ENCODE peak calls at places on chromosomes 5 and 9, in seven cellular contexts. D, M, Y, K, T, J and N are unnamed samples.

GRCh38 chr5:64451551-64451950 is 54.3 kb upstream of the RGS7BP start:
- DNase-seq in T (no peak), D (no peak), K (no peak), M (no peak), Y (no peak), J (no peak), N (no peak)

GRCh38 chr9:136152543-136152866 is 33.8 kb upstream of the TMEM250 start:
- DNase-seq in J (no peak), K (no peak), T (no peak), Y (no peak), M (no peak), D (no peak), N (no peak)

GRCh38 chr9:77063645-77064285 is 44.3 kb downstream of the FOXB2 start:
- DNase-seq in K (peak; percentile 26), D (no peak), Y (peak; percentile 40), J (no peak), M (no peak), T (no peak), N (no peak)

GRCh38 chr5:168420461-168420860 is 65.8 kb upstream of the RARS1 start:
- DNase-seq in D (no peak), M (no peak), Y (no peak), J (no peak), T (no peak), K (no peak), N (no peak)

GRCh38 chr5:104942735-104943134 is 1380.1 kb upstream of the NUDT12 start:
- DNase-seq in K (no peak), T (no peak), D (no peak), J (no peak), Y (no peak), M (no peak), N (no peak)

GRCh38 chr9:37374892-37375291 is 47.6 kb upstream of the GRHPR start:
- DNase-seq in Y (no peak), K (no peak), T (no peak), D (no peak), J (no peak), M (peak; percentile 26), N (no peak)

GRCh38 chr9:130825051-130825651 is 9.9 kb upstream of the ABL1 start:
- DNase-seq in D (no peak), T (no peak), K (peak; percentile 54), Y (peak; percentile 73), J (no peak), M (peak; percentile 88), N (no peak)

GRCh38 chr5:179309383-179309670 is 35.9 kb downstream of the ADAMTS2 start:
- DNase-seq in Y (no peak), J (no peak), M (no peak), D (no peak), K (no peak), T (no peak), N (no peak)

GRCh38 chr9:8234286-8234819 is 434.8 kb upstream of the DMAC1 start:
- DNase-seq in Y (no peak), J (no peak), D (no peak), M (no peak), K (no peak), T (no peak), N (no peak)

GRCh38 chr9:99216073-99216472 is 5.7 kb downstream of the ALG2 start:
- DNase-seq in Y (no peak), M (no peak), K (no peak), D (no peak), T (no peak), J (no peak), N (no peak)

GRCh38 chr9:113888361-113888760 is 12.3 kb downstream of the ZNF618 start:
- DNase-seq in K (no peak), T (no peak), Y (no peak), M (no peak), D (no peak), J (no peak), N (no peak)

GRCh38 chr5:148343049-148343413 is 7.7 kb downstream of the SPINK9 start:
- DNase-seq in J (no peak), T (no peak), D (peak; percentile 53), K (no peak), M (peak; percentile 42), Y (no peak), N (no peak)

GRCh38 chr5:14264605-14265316 is 121.6 kb downstream of the TRIO start:
- DNase-seq in K (peak; percentile 95), D (peak; percentile 92), J (peak; percentile 92), M (peak; percentile 93), Y (peak; percentile 85), T (peak; percentile 84), N (peak; percentile 53)

GRCh38 chr5:93145767-93146166 is 435.3 kb downstream of the NR2F1-AS1 start:
- DNase-seq in Y (no peak), D (no peak), K (no peak), J (no peak), T (no peak), M (no peak), N (no peak)

GRCh38 chr9:36789886-36790285 is 217.2 kb downstream of the MELK start:
- DNase-seq in M (no peak), D (no peak), J (no peak), Y (no peak), T (no peak), K (no peak), N (no peak)

GRCh38 chr9:4116091-4116581 is 183.7 kb downstream of the GLIS3 start:
- DNase-seq in J (no peak), M (no peak), D (no peak), Y (no peak), K (no peak), T (no peak), N (no peak)

GRCh38 chr5:17679597-17680187 is 45.4 kb downstream of the TAF11L14 start:
- DNase-seq in J (no peak), K (no peak), T (no peak), M (no peak), D (no peak), Y (no peak), N (no peak)

GRCh38 chr5:78483809-78484521 is 123.5 kb downstream of the SCAMP1 start:
- DNase-seq in Y (no peak), T (no peak), D (no peak), M (peak; percentile 91), J (no peak), K (no peak), N (no peak)